ENCODE peak calls at places on chromosomes 2 and 18, in eight cellular contexts. One of them, this sample, is unnamed.

GRCh38 chr2:106602042-106602441 is 114.9 kb downstream of the CD8B2 start:
- DNase-seq in spleen: no peak
- DNase-seq in right atrium auricular region: no peak
- DNase-seq in left ventricle myocardium inferior: no peak
- DNase-seq in A549: no peak
- DNase-seq in astrocyte: no peak
- DNase-seq in cardiac muscle cell: no peak
- DNase-seq in body of pancreas: no peak
- DNase-seq in this sample: no peak

GRCh38 chr18:3816601-3817363 is 366.8 kb downstream of the TGIF1 start:
- DNase-seq in spleen: no peak
- DNase-seq in right atrium auricular region: no peak
- DNase-seq in left ventricle myocardium inferior: no peak
- DNase-seq in A549: peak; percentile 22
- DNase-seq in astrocyte: peak; percentile 97
- DNase-seq in cardiac muscle cell: no peak
- DNase-seq in body of pancreas: no peak
- DNase-seq in this sample: no peak

GRCh38 chr2:156400704-156401678 is 35.2 kb upstream of the GPD2 start:
- DNase-seq in spleen: peak; percentile 85
- DNase-seq in right atrium auricular region: peak; percentile 86
- DNase-seq in left ventricle myocardium inferior: peak; percentile 50
- DNase-seq in A549: peak; percentile 56
- DNase-seq in astrocyte: peak; percentile 79
- DNase-seq in cardiac muscle cell: peak; percentile 74
- DNase-seq in body of pancreas: peak; percentile 83
- DNase-seq in this sample: peak; percentile 70

GRCh38 chr2:219662566-219662965 is 35.1 kb downstream of the SLC4A3 start:
- DNase-seq in spleen: no peak
- DNase-seq in right atrium auricular region: no peak
- DNase-seq in left ventricle myocardium inferior: no peak
- DNase-seq in A549: no peak
- DNase-seq in astrocyte: peak; percentile 30
- DNase-seq in cardiac muscle cell: no peak
- DNase-seq in body of pancreas: no peak
- DNase-seq in this sample: no peak

GRCh38 chr2:20916604-20917286 is 93.8 kb upstream of the LDAH start:
- DNase-seq in spleen: no peak
- DNase-seq in right atrium auricular region: no peak
- DNase-seq in left ventricle myocardium inferior: no peak
- DNase-seq in A549: peak; percentile 39
- DNase-seq in astrocyte: peak; percentile 9
- DNase-seq in cardiac muscle cell: no peak
- DNase-seq in body of pancreas: no peak
- DNase-seq in this sample: no peak

GRCh38 chr2:71935291-71935848 is 212.3 kb downstream of the CYP26B1 start:
- DNase-seq in spleen: peak; percentile 54
- DNase-seq in right atrium auricular region: peak; percentile 88
- DNase-seq in left ventricle myocardium inferior: peak; percentile 71
- DNase-seq in A549: no peak
- DNase-seq in astrocyte: peak; percentile 55
- DNase-seq in cardiac muscle cell: no peak
- DNase-seq in body of pancreas: no peak
- DNase-seq in this sample: peak; percentile 25

GRCh38 chr2:7672027-7672684 is 754.9 kb downstream of the RNF144A start:
- DNase-seq in spleen: peak; percentile 79
- DNase-seq in right atrium auricular region: no peak
- DNase-seq in left ventricle myocardium inferior: peak; percentile 27
- DNase-seq in A549: peak; percentile 13
- DNase-seq in astrocyte: no peak
- DNase-seq in cardiac muscle cell: peak; percentile 30
- DNase-seq in body of pancreas: peak; percentile 60
- DNase-seq in this sample: no peak

GRCh38 chr2:190837417-190837816 is 43.2 kb upstream of the GLS start:
- DNase-seq in spleen: no peak
- DNase-seq in right atrium auricular region: no peak
- DNase-seq in left ventricle myocardium inferior: no peak
- DNase-seq in A549: no peak
- DNase-seq in astrocyte: peak; percentile 72
- DNase-seq in cardiac muscle cell: no peak
- DNase-seq in body of pancreas: no peak
- DNase-seq in this sample: peak; percentile 90

GRCh38 chr2:235267251-235267650 is 226.6 kb upstream of the AGAP1 start:
- DNase-seq in spleen: no peak
- DNase-seq in right atrium auricular region: no peak
- DNase-seq in left ventricle myocardium inferior: no peak
- DNase-seq in A549: no peak
- DNase-seq in astrocyte: no peak
- DNase-seq in cardiac muscle cell: no peak
- DNase-seq in body of pancreas: no peak
- DNase-seq in this sample: no peak

GRCh38 chr18:28786941-28787340 is 610.0 kb upstream of the CDH2 start:
- DNase-seq in spleen: no peak
- DNase-seq in right atrium auricular region: no peak
- DNase-seq in left ventricle myocardium inferior: no peak
- DNase-seq in A549: no peak
- DNase-seq in astrocyte: no peak
- DNase-seq in cardiac muscle cell: no peak
- DNase-seq in body of pancreas: no peak
- DNase-seq in this sample: no peak

GRCh38 chr2:73979021-73979420 is 5.7 kb upstream of the TET3 start:
- DNase-seq in spleen: no peak
- DNase-seq in right atrium auricular region: no peak
- DNase-seq in left ventricle myocardium inferior: no peak
- DNase-seq in A549: no peak
- DNase-seq in astrocyte: no peak
- DNase-seq in cardiac muscle cell: no peak
- DNase-seq in body of pancreas: no peak
- DNase-seq in this sample: no peak

GRCh38 chr2:159146930-159147666 is 139.4 kb downstream of the WDSUB1 start:
- DNase-seq in spleen: no peak
- DNase-seq in right atrium auricular region: no peak
- DNase-seq in left ventricle myocardium inferior: peak; percentile 60
- DNase-seq in A549: no peak
- DNase-seq in astrocyte: no peak
- DNase-seq in cardiac muscle cell: no peak
- DNase-seq in body of pancreas: peak; percentile 62
- DNase-seq in this sample: no peak

GRCh38 chr2:159148891-159149290 is 137.6 kb downstream of the WDSUB1 start:
- DNase-seq in spleen: no peak
- DNase-seq in right atrium auricular region: no peak
- DNase-seq in left ventricle myocardium inferior: no peak
- DNase-seq in A549: no peak
- DNase-seq in astrocyte: no peak
- DNase-seq in cardiac muscle cell: no peak
- DNase-seq in body of pancreas: no peak
- DNase-seq in this sample: no peak

GRCh38 chr2:159144776-159145614 is 141.5 kb downstream of the WDSUB1 start:
- DNase-seq in spleen: no peak
- DNase-seq in right atrium auricular region: no peak
- DNase-seq in left ventricle myocardium inferior: no peak
- DNase-seq in A549: no peak
- DNase-seq in astrocyte: no peak
- DNase-seq in cardiac muscle cell: no peak
- DNase-seq in body of pancreas: no peak
- DNase-seq in this sample: no peak

GRCh38 chr2:159147687-159148086 is 138.8 kb downstream of the WDSUB1 start:
- DNase-seq in spleen: no peak
- DNase-seq in right atrium auricular region: no peak
- DNase-seq in left ventricle myocardium inferior: no peak
- DNase-seq in A549: no peak
- DNase-seq in astrocyte: no peak
- DNase-seq in cardiac muscle cell: no peak
- DNase-seq in body of pancreas: no peak
- DNase-seq in this sample: no peak

DNA sequence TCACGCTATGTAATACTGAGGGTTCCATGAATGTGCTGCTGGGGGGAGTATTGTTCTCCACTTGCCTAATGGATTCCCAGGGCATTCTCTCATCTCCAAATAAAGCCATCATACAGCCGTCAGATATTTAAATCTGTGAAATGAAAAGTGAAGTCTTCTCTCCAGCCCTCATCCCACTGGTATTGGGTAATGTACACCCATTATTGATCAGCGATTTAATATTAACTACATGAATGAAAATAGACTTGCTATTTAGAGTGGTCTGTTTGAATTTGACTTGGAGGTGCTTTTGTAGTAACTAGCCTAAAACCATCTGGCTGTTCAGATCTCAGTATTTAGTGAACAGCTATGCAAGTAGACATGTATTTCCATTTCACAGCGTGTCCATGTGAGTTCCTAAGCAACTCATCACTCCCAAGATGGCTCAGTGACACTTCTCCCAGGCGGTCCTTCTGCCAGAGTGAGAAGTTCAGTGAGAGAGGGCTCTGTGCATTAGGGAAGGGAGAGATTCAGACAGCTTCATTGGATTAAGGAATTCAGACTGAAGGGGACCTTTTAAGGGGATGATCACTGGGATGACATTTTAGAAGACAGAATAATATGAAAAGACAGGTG is 140.7 kb downstream of the WDSUB1 start:
- DNase-seq in spleen: no peak
- DNase-seq in right atrium auricular region: no peak
- DNase-seq in left ventricle myocardium inferior: no peak
- DNase-seq in A549: no peak
- DNase-seq in astrocyte: no peak
- DNase-seq in cardiac muscle cell: no peak
- DNase-seq in body of pancreas: no peak
- DNase-seq in this sample: no peak
- H3K9me3 ChIP-seq in spleen: no peaks in the 10 kb centered on the region
- H3K9me3 ChIP-seq in right atrium auricular region: no peaks in the 10 kb centered on the region
- H3K9me3 ChIP-seq in left ventricle myocardium inferior: no peaks in the 10 kb centered on the region
- H3K9me3 ChIP-seq in A549: no peaks in the 10 kb centered on the region
- H3K9me3 ChIP-seq in astrocyte: no peaks in the 10 kb centered on the region
- H3K9me3 ChIP-seq in cardiac muscle cell: no peaks in the 10 kb centered on the region
- H3K9me3 ChIP-seq in body of pancreas: no peaks in the 10 kb centered on the region
- H3K9me3 ChIP-seq in this sample: no peaks in the 10 kb centered on the region

DNA sequence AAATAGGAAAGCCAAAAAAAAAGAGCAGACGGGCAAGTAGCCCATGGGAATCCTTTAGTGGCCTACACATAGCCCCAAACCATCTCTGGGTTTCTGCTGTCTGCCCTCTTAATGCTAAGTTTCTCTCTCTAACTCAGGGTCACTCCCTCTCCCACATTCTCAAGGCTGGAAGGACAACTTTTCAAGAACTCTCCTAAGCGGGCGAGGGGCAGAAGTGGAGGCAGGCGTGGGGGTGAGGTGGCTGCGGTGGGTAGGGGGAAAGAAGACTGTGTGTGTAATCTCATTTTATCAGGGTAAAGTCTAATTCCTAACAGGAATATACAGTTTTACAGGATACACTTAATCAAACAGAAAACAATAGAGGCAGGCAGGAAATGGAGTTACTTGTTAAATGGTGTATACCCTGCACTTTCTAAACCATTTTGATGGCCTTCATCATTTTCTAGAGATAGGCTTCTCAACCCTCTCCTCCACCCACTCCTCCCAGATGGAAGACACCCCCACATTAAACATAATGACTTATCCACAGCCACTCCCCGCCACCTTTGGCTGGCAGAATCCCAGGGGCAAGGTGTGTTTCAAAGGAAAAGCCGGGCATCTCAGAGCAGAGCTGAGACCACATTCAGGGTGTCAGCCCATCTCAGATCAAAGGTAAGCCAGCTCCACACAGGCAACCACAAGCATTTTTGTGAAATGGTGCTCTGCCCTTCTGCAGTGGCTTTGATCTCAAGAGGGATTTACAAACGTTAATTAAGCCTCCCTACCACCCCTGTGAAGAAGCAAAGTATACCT is 6.8 kb downstream of the SMAD7 start:
- DNase-seq in spleen: no peak
- DNase-seq in right atrium auricular region: no peak
- DNase-seq in left ventricle myocardium inferior: no peak
- DNase-seq in A549: no peak
- DNase-seq in astrocyte: no peak
- DNase-seq in cardiac muscle cell: no peak
- DNase-seq in body of pancreas: no peak
- DNase-seq in this sample: no peak
- H3K4me3 ChIP-seq in spleen: no peak overlapping the region
- H3K4me3 ChIP-seq in right atrium auricular region: peak overlapping the region; percentile 7
- H3K4me3 ChIP-seq in left ventricle myocardium inferior: peak overlapping the region; percentile 94
- H3K4me3 ChIP-seq in A549: peak overlapping the region; percentile 80
- H3K4me3 ChIP-seq in astrocyte: peak overlapping the region; percentile 43
- H3K4me3 ChIP-seq in cardiac muscle cell: no peak overlapping the region
- H3K4me3 ChIP-seq in body of pancreas: no peak overlapping the region
- H3K4me3 ChIP-seq in this sample: no peak overlapping the region

GRCh38 chr18:78925193-78925540 is 54.5 kb upstream of the SALL3 start:
- DNase-seq in spleen: no peak
- DNase-seq in right atrium auricular region: no peak
- DNase-seq in left ventricle myocardium inferior: no peak
- DNase-seq in A549: no peak
- DNase-seq in astrocyte: no peak
- DNase-seq in cardiac muscle cell: no peak
- DNase-seq in body of pancreas: no peak
- DNase-seq in this sample: no peak
- H3K9me3 ChIP-seq in spleen: no peaks in the 10 kb centered on the region
- H3K9me3 ChIP-seq in right atrium auricular region: no peaks in the 10 kb centered on the region
- H3K9me3 ChIP-seq in left ventricle myocardium inferior: peaks cover 12% of the 10 kb centered on the region
- H3K9me3 ChIP-seq in A549: no peaks in the 10 kb centered on the region
- H3K9me3 ChIP-seq in astrocyte: no peaks in the 10 kb centered on the region
- H3K9me3 ChIP-seq in cardiac muscle cell: no peaks in the 10 kb centered on the region
- H3K9me3 ChIP-seq in body of pancreas: no peaks in the 10 kb centered on the region
- H3K9me3 ChIP-seq in this sample: peaks cover 5% of the 10 kb centered on the region

GRCh38 chr2:201156051-201156450 is 26.9 kb upstream of the CASP10 start:
- DNase-seq in spleen: no peak
- DNase-seq in right atrium auricular region: no peak
- DNase-seq in left ventricle myocardium inferior: no peak
- DNase-seq in A549: no peak
- DNase-seq in astrocyte: no peak
- DNase-seq in cardiac muscle cell: no peak
- DNase-seq in body of pancreas: no peak
- DNase-seq in this sample: no peak

GRCh38 chr2:201154615-201155014 is 28.3 kb upstream of the CASP10 start:
- DNase-seq in spleen: no peak
- DNase-seq in right atrium auricular region: no peak
- DNase-seq in left ventricle myocardium inferior: no peak
- DNase-seq in A549: no peak
- DNase-seq in astrocyte: no peak
- DNase-seq in cardiac muscle cell: no peak
- DNase-seq in body of pancreas: no peak
- DNase-seq in this sample: no peak

GRCh38 chr2:201158111-201158929 is 24.6 kb upstream of the CASP10 start:
- DNase-seq in spleen: peak; percentile 91
- DNase-seq in right atrium auricular region: peak; percentile 76
- DNase-seq in left ventricle myocardium inferior: peak; percentile 49
- DNase-seq in A549: peak; percentile 75
- DNase-seq in astrocyte: peak; percentile 71
- DNase-seq in cardiac muscle cell: peak; percentile 82
- DNase-seq in body of pancreas: peak; percentile 70
- DNase-seq in this sample: peak; percentile 76

GRCh38 chr2:201152999-201153398 is 29.9 kb upstream of the CASP10 start:
- DNase-seq in spleen: no peak
- DNase-seq in right atrium auricular region: no peak
- DNase-seq in left ventricle myocardium inferior: no peak
- DNase-seq in A549: no peak
- DNase-seq in astrocyte: no peak
- DNase-seq in cardiac muscle cell: no peak
- DNase-seq in body of pancreas: no peak
- DNase-seq in this sample: no peak

DNA sequence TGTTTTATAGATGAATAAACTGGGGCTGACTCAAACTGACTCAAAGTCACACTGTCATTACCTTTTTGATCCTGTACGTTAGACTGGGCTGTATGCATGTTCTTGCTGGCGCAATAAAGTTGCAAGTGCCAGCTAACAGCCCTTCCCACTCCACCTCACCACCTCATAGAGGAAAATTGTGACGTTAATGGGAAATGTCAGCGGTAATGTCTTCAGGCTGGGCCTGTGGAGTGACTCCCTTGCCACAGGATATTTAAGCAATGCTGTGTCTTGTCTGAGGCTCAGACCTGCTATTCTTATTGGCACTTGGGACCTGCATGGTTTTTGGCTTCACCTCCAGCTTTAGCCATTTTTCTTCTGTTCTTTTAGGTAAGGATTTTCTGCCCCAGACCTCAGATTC is 25.2 kb upstream of the CASP10 start:
- DNase-seq in spleen: no peak
- DNase-seq in right atrium auricular region: no peak
- DNase-seq in left ventricle myocardium inferior: no peak
- DNase-seq in A549: no peak
- DNase-seq in astrocyte: peak; percentile 14
- DNase-seq in cardiac muscle cell: no peak
- DNase-seq in body of pancreas: no peak
- DNase-seq in this sample: no peak
- H3K4me3 ChIP-seq in spleen: no peak overlapping the region
- H3K4me3 ChIP-seq in right atrium auricular region: no peak overlapping the region
- H3K4me3 ChIP-seq in left ventricle myocardium inferior: peak overlapping the region; percentile 10
- H3K4me3 ChIP-seq in A549: no peak overlapping the region
- H3K4me3 ChIP-seq in astrocyte: no peak overlapping the region
- H3K4me3 ChIP-seq in cardiac muscle cell: no peak overlapping the region
- H3K4me3 ChIP-seq in body of pancreas: no peak overlapping the region
- H3K4me3 ChIP-seq in this sample: no peak overlapping the region